ENCODE peak calls at places on chromosomes 5 and 9, in nine cellular contexts. One of them, this sample, is unnamed.
A peak's percentile ranks its signal among the peaks of the same experiment; 100 is the strongest.

GRCh38 chr5:173383711-173384110 is 55.5 kb upstream of the STC2 start:
- DNase-seq in midbrain: no peak
- DNase-seq in activated T-cell treated with anti-CD3 and anti-CD28 coated beads, Interleukin-2, amount 50 U/mL, for 24 hours: no peak
- DNase-seq in amniotic stem cell: no peak
- DNase-seq in RWPE1: no peak
- DNase-seq in Caki2: no peak
- DNase-seq in activated naive CD8-positive, alpha-beta T cell treated with anti-CD3 and anti-CD28 coated beads for 36 hours: no peak
- DNase-seq in T follicular helper cell: no peak
- DNase-seq in activated CD4-positive, alpha-beta T cell treated with anti-CD3 and anti-CD28 coated beads for 1 hour: no peak
- DNase-seq in this sample: no peak

GRCh38 chr5:132376694-132377641 is 7.5 kb downstream of the SLC22A5 start:
- DNase-seq in midbrain: peak; percentile 73
- DNase-seq in T follicular helper cell: no peak
- DNase-seq in RWPE1: no peak
- DNase-seq in activated naive CD8-positive, alpha-beta T cell treated with anti-CD3 and anti-CD28 coated beads for 36 hours: no peak
- DNase-seq in activated T-cell treated with anti-CD3 and anti-CD28 coated beads, Interleukin-2, amount 50 U/mL, for 24 hours: no peak
- DNase-seq in amniotic stem cell: no peak
- DNase-seq in Caki2: no peak
- DNase-seq in activated CD4-positive, alpha-beta T cell treated with anti-CD3 and anti-CD28 coated beads for 1 hour: no peak
- DNase-seq in this sample: peak; percentile 52

GRCh38 chr5:102755691-102756371 is 726 bp downstream of the PAM start:
- DNase-seq in activated T-cell treated with anti-CD3 and anti-CD28 coated beads, Interleukin-2, amount 50 U/mL, for 24 hours: peak; percentile 79
- DNase-seq in activated CD4-positive, alpha-beta T cell treated with anti-CD3 and anti-CD28 coated beads for 1 hour: peak; percentile 53
- DNase-seq in midbrain: peak; percentile 36
- DNase-seq in RWPE1: peak; percentile 83
- DNase-seq in amniotic stem cell: peak; percentile 38
- DNase-seq in Caki2: peak; percentile 69
- DNase-seq in activated naive CD8-positive, alpha-beta T cell treated with anti-CD3 and anti-CD28 coated beads for 36 hours: peak; percentile 78
- DNase-seq in T follicular helper cell: peak; percentile 57
- DNase-seq in this sample: no peak

GRCh38 chr9:104854613-104855012 is 73.3 kb downstream of the ABCA1 start:
- DNase-seq in T follicular helper cell: no peak
- DNase-seq in RWPE1: peak; percentile 93
- DNase-seq in midbrain: no peak
- DNase-seq in Caki2: no peak
- DNase-seq in amniotic stem cell: no peak
- DNase-seq in activated CD4-positive, alpha-beta T cell treated with anti-CD3 and anti-CD28 coated beads for 1 hour: no peak
- DNase-seq in activated naive CD8-positive, alpha-beta T cell treated with anti-CD3 and anti-CD28 coated beads for 36 hours: no peak
- DNase-seq in activated T-cell treated with anti-CD3 and anti-CD28 coated beads, Interleukin-2, amount 50 U/mL, for 24 hours: no peak
- DNase-seq in this sample: no peak

GRCh38 chr5:179240561-179240960 is 104.7 kb downstream of the ADAMTS2 start:
- DNase-seq in midbrain: no peak
- DNase-seq in activated T-cell treated with anti-CD3 and anti-CD28 coated beads, Interleukin-2, amount 50 U/mL, for 24 hours: no peak
- DNase-seq in RWPE1: no peak
- DNase-seq in amniotic stem cell: no peak
- DNase-seq in activated CD4-positive, alpha-beta T cell treated with anti-CD3 and anti-CD28 coated beads for 1 hour: no peak
- DNase-seq in T follicular helper cell: no peak
- DNase-seq in activated naive CD8-positive, alpha-beta T cell treated with anti-CD3 and anti-CD28 coated beads for 36 hours: no peak
- DNase-seq in Caki2: no peak
- DNase-seq in this sample: no peak

GRCh38 chr9:137439158-137439714 is 1.9 kb downstream of the ENTPD8 start:
- DNase-seq in activated T-cell treated with anti-CD3 and anti-CD28 coated beads, Interleukin-2, amount 50 U/mL, for 24 hours: no peak
- DNase-seq in amniotic stem cell: no peak
- DNase-seq in activated CD4-positive, alpha-beta T cell treated with anti-CD3 and anti-CD28 coated beads for 1 hour: no peak
- DNase-seq in midbrain: no peak
- DNase-seq in T follicular helper cell: no peak
- DNase-seq in activated naive CD8-positive, alpha-beta T cell treated with anti-CD3 and anti-CD28 coated beads for 36 hours: no peak
- DNase-seq in RWPE1: no peak
- DNase-seq in Caki2: no peak
- DNase-seq in this sample: no peak

GRCh38 chr5:51661646-51662265 is 278.5 kb downstream of the ISL1 start:
- DNase-seq in amniotic stem cell: no peak
- DNase-seq in midbrain: no peak
- DNase-seq in activated T-cell treated with anti-CD3 and anti-CD28 coated beads, Interleukin-2, amount 50 U/mL, for 24 hours: no peak
- DNase-seq in Caki2: no peak
- DNase-seq in activated CD4-positive, alpha-beta T cell treated with anti-CD3 and anti-CD28 coated beads for 1 hour: no peak
- DNase-seq in RWPE1: no peak
- DNase-seq in T follicular helper cell: no peak
- DNase-seq in activated naive CD8-positive, alpha-beta T cell treated with anti-CD3 and anti-CD28 coated beads for 36 hours: no peak
- DNase-seq in this sample: no peak

GRCh38 chr9:78972303-78973002 is 599.3 kb upstream of the TLE4 start:
- DNase-seq in midbrain: no peak
- DNase-seq in amniotic stem cell: no peak
- DNase-seq in Caki2: no peak
- DNase-seq in RWPE1: no peak
- DNase-seq in T follicular helper cell: no peak
- DNase-seq in activated T-cell treated with anti-CD3 and anti-CD28 coated beads, Interleukin-2, amount 50 U/mL, for 24 hours: no peak
- DNase-seq in activated CD4-positive, alpha-beta T cell treated with anti-CD3 and anti-CD28 coated beads for 1 hour: no peak
- DNase-seq in activated naive CD8-positive, alpha-beta T cell treated with anti-CD3 and anti-CD28 coated beads for 36 hours: no peak
- DNase-seq in this sample: no peak

GRCh38 chr5:112738180-112738560 is 485 bp downstream of the APC start:
- DNase-seq in Caki2: peak; percentile 12
- DNase-seq in T follicular helper cell: no peak
- DNase-seq in activated CD4-positive, alpha-beta T cell treated with anti-CD3 and anti-CD28 coated beads for 1 hour: no peak
- DNase-seq in midbrain: peak; percentile 89
- DNase-seq in activated T-cell treated with anti-CD3 and anti-CD28 coated beads, Interleukin-2, amount 50 U/mL, for 24 hours: no peak
- DNase-seq in activated naive CD8-positive, alpha-beta T cell treated with anti-CD3 and anti-CD28 coated beads for 36 hours: peak; percentile 3
- DNase-seq in amniotic stem cell: no peak
- DNase-seq in RWPE1: peak; percentile 12
- DNase-seq in this sample: no peak

GRCh38 chr9:104868687-104869404 is 59.1 kb downstream of the ABCA1 start:
- DNase-seq in amniotic stem cell: peak; percentile 49
- DNase-seq in activated naive CD8-positive, alpha-beta T cell treated with anti-CD3 and anti-CD28 coated beads for 36 hours: no peak
- DNase-seq in RWPE1: peak; percentile 94
- DNase-seq in T follicular helper cell: no peak
- DNase-seq in activated CD4-positive, alpha-beta T cell treated with anti-CD3 and anti-CD28 coated beads for 1 hour: no peak
- DNase-seq in midbrain: peak; percentile 50
- DNase-seq in activated T-cell treated with anti-CD3 and anti-CD28 coated beads, Interleukin-2, amount 50 U/mL, for 24 hours: no peak
- DNase-seq in Caki2: peak; percentile 52
- DNase-seq in this sample: peak; percentile 94

GRCh38 chr5:126122942-126123341 is 300.3 kb upstream of the GRAMD2B start:
- DNase-seq in amniotic stem cell: no peak
- DNase-seq in T follicular helper cell: no peak
- DNase-seq in activated CD4-positive, alpha-beta T cell treated with anti-CD3 and anti-CD28 coated beads for 1 hour: no peak
- DNase-seq in Caki2: no peak
- DNase-seq in RWPE1: no peak
- DNase-seq in activated naive CD8-positive, alpha-beta T cell treated with anti-CD3 and anti-CD28 coated beads for 36 hours: no peak
- DNase-seq in activated T-cell treated with anti-CD3 and anti-CD28 coated beads, Interleukin-2, amount 50 U/mL, for 24 hours: no peak
- DNase-seq in midbrain: no peak
- DNase-seq in this sample: no peak

GRCh38 chr5:13581132-13581531 is 363.4 kb downstream of the DNAH5 start:
- DNase-seq in T follicular helper cell: no peak
- DNase-seq in activated T-cell treated with anti-CD3 and anti-CD28 coated beads, Interleukin-2, amount 50 U/mL, for 24 hours: no peak
- DNase-seq in amniotic stem cell: no peak
- DNase-seq in Caki2: no peak
- DNase-seq in activated naive CD8-positive, alpha-beta T cell treated with anti-CD3 and anti-CD28 coated beads for 36 hours: no peak
- DNase-seq in activated CD4-positive, alpha-beta T cell treated with anti-CD3 and anti-CD28 coated beads for 1 hour: no peak
- DNase-seq in midbrain: no peak
- DNase-seq in RWPE1: no peak
- DNase-seq in this sample: no peak

GRCh38 chr5:143402464-143403356 is 776 bp downstream of the NR3C1 start:
- DNase-seq in midbrain: peak; percentile 78
- DNase-seq in activated T-cell treated with anti-CD3 and anti-CD28 coated beads, Interleukin-2, amount 50 U/mL, for 24 hours: peak; percentile 69
- DNase-seq in RWPE1: peak; percentile 50
- DNase-seq in Caki2: peak; percentile 46
- DNase-seq in activated CD4-positive, alpha-beta T cell treated with anti-CD3 and anti-CD28 coated beads for 1 hour: peak; percentile 34
- DNase-seq in activated naive CD8-positive, alpha-beta T cell treated with anti-CD3 and anti-CD28 coated beads for 36 hours: peak; percentile 61
- DNase-seq in amniotic stem cell: no peak
- DNase-seq in T follicular helper cell: peak; percentile 44
- DNase-seq in this sample: no peak

GRCh38 chr5:1655496-1656270 is 131.9 kb upstream of the LPCAT1 start:
- DNase-seq in amniotic stem cell: no peak
- DNase-seq in Caki2: no peak
- DNase-seq in T follicular helper cell: no peak
- DNase-seq in activated T-cell treated with anti-CD3 and anti-CD28 coated beads, Interleukin-2, amount 50 U/mL, for 24 hours: no peak
- DNase-seq in RWPE1: no peak
- DNase-seq in activated naive CD8-positive, alpha-beta T cell treated with anti-CD3 and anti-CD28 coated beads for 36 hours: no peak
- DNase-seq in midbrain: no peak
- DNase-seq in activated CD4-positive, alpha-beta T cell treated with anti-CD3 and anti-CD28 coated beads for 1 hour: no peak
- DNase-seq in this sample: peak; percentile 79

GRCh38 chr5:126683912-126684311 is 83.2 kb downstream of the PHAX start:
- DNase-seq in midbrain: no peak
- DNase-seq in T follicular helper cell: no peak
- DNase-seq in amniotic stem cell: no peak
- DNase-seq in activated T-cell treated with anti-CD3 and anti-CD28 coated beads, Interleukin-2, amount 50 U/mL, for 24 hours: no peak
- DNase-seq in activated CD4-positive, alpha-beta T cell treated with anti-CD3 and anti-CD28 coated beads for 1 hour: no peak
- DNase-seq in RWPE1: no peak
- DNase-seq in Caki2: no peak
- DNase-seq in activated naive CD8-positive, alpha-beta T cell treated with anti-CD3 and anti-CD28 coated beads for 36 hours: no peak
- DNase-seq in this sample: no peak

GRCh38 chr5:82396396-82396795 is 118.2 kb upstream of the RPS23 start:
- DNase-seq in activated T-cell treated with anti-CD3 and anti-CD28 coated beads, Interleukin-2, amount 50 U/mL, for 24 hours: no peak
- DNase-seq in Caki2: no peak
- DNase-seq in RWPE1: no peak
- DNase-seq in amniotic stem cell: no peak
- DNase-seq in activated CD4-positive, alpha-beta T cell treated with anti-CD3 and anti-CD28 coated beads for 1 hour: no peak
- DNase-seq in midbrain: no peak
- DNase-seq in T follicular helper cell: no peak
- DNase-seq in activated naive CD8-positive, alpha-beta T cell treated with anti-CD3 and anti-CD28 coated beads for 36 hours: no peak
- DNase-seq in this sample: no peak

GRCh38 chr9:17191095-17191494 is 56.3 kb downstream of the CNTLN start:
- DNase-seq in midbrain: no peak
- DNase-seq in amniotic stem cell: no peak
- DNase-seq in activated T-cell treated with anti-CD3 and anti-CD28 coated beads, Interleukin-2, amount 50 U/mL, for 24 hours: no peak
- DNase-seq in RWPE1: no peak
- DNase-seq in Caki2: no peak
- DNase-seq in T follicular helper cell: no peak
- DNase-seq in activated CD4-positive, alpha-beta T cell treated with anti-CD3 and anti-CD28 coated beads for 1 hour: no peak
- DNase-seq in activated naive CD8-positive, alpha-beta T cell treated with anti-CD3 and anti-CD28 coated beads for 36 hours: no peak
- DNase-seq in this sample: no peak

GRCh38 chr5:56585466-56585865 is 229.9 kb upstream of the MAP3K1 start:
- DNase-seq in activated CD4-positive, alpha-beta T cell treated with anti-CD3 and anti-CD28 coated beads for 1 hour: no peak
- DNase-seq in activated T-cell treated with anti-CD3 and anti-CD28 coated beads, Interleukin-2, amount 50 U/mL, for 24 hours: no peak
- DNase-seq in Caki2: no peak
- DNase-seq in midbrain: no peak
- DNase-seq in RWPE1: peak; percentile 67
- DNase-seq in amniotic stem cell: peak; percentile 10
- DNase-seq in T follicular helper cell: no peak
- DNase-seq in activated naive CD8-positive, alpha-beta T cell treated with anti-CD3 and anti-CD28 coated beads for 36 hours: no peak
- DNase-seq in this sample: no peak

GRCh38 chr9:113863345-113863744 is 12.8 kb upstream of the ZNF618 start:
- DNase-seq in activated T-cell treated with anti-CD3 and anti-CD28 coated beads, Interleukin-2, amount 50 U/mL, for 24 hours: no peak
- DNase-seq in T follicular helper cell: no peak
- DNase-seq in amniotic stem cell: no peak
- DNase-seq in RWPE1: no peak
- DNase-seq in Caki2: no peak
- DNase-seq in activated CD4-positive, alpha-beta T cell treated with anti-CD3 and anti-CD28 coated beads for 1 hour: no peak
- DNase-seq in midbrain: no peak
- DNase-seq in activated naive CD8-positive, alpha-beta T cell treated with anti-CD3 and anti-CD28 coated beads for 36 hours: no peak
- DNase-seq in this sample: no peak

This sample was measured in vagina.